ENCODE peak calls at places on chromosomes 1 and 21, in six cellular contexts. E is HepG2, O is K562, Q is GM12878, C is A549, L is NB4. F is an unnamed sample.

GRCh38 chr1:73556270-73556669 is 641.7 kb downstream of the LRRIQ3 start:
- DNase-seq in C (no peak), O (no peak), Q (no peak), E (no peak), L (no peak), F (no peak)

GRCh38 chr1:204574856-204575145 is 58.6 kb downstream of the MDM4 start:
- DNase-seq in L (no peak), O (no peak), E (no peak), Q (no peak), C (no peak), F (no peak)

GRCh38 chr1:67439277-67440029 is 9.3 kb upstream of the SERBP1 start:
- DNase-seq in E (peak; percentile 52), C (no peak), Q (no peak), O (no peak), L (no peak), F (no peak)

GRCh38 chr1:82317671-82318070 is 516.9 kb downstream of the ADGRL2 start:
- DNase-seq in O (no peak), Q (no peak), E (no peak), C (no peak), L (no peak), F (peak; percentile 38)

GRCh38 chr21:35198004-35198403 is 148.9 kb upstream of the RUNX1 start:
- DNase-seq in L (no peak), C (peak; percentile 63), O (no peak), Q (no peak), E (no peak), F (peak; percentile 69)

GRCh38 chr1:36996106-36996505 is 38.2 kb downstream of the GRIK3 start:
- DNase-seq in Q (no peak), C (no peak), L (no peak), E (no peak), O (no peak), F (no peak)

GRCh38 chr1:168664069-168664834 is 64.8 kb downstream of the DPT start:
- DNase-seq in C (no peak), L (no peak), E (peak; percentile 56), O (no peak), Q (no peak), F (no peak)

GRCh38 chr1:168112673-168113305 is 23.9 kb downstream of the GPR161 start:
- DNase-seq in O (no peak), C (peak; percentile 39), E (no peak), L (peak; percentile 29), Q (peak; percentile 27), F (peak; percentile 73)

GRCh38 chr1:182658055-182658454 is 26.3 kb downstream of the RGS8 start:
- DNase-seq in Q (no peak), E (no peak), L (no peak), C (no peak), O (no peak), F (no peak)

GRCh38 chr1:231691618-231692259 is 65.1 kb downstream of the DISC1 start:
- DNase-seq in L (no peak), E (peak; percentile 31), C (peak; percentile 34), O (peak; percentile 80), Q (no peak), F (no peak)

GRCh38 chr1:53327183-53327941 is 508 bp downstream of the LRP8 start:
- DNase-seq in E (peak; percentile 15), O (peak; percentile 60), C (peak; percentile 45), L (peak; percentile 70), Q (no peak), F (peak; percentile 40)

GRCh38 chr1:159828916-159829634 is 2.4 kb downstream of the SLAMF8 start:
- DNase-seq in O (peak; percentile 46), E (peak; percentile 5), Q (peak; percentile 40), C (peak; percentile 22), L (peak; percentile 77), F (peak; percentile 20)

GRCh38 chr1:171251042-171251740 is 2.9 kb downstream of the FMO1 start:
- DNase-seq in E (no peak), Q (no peak), O (no peak), L (peak; percentile 23), C (no peak), F (peak; percentile 16)

DNA sequence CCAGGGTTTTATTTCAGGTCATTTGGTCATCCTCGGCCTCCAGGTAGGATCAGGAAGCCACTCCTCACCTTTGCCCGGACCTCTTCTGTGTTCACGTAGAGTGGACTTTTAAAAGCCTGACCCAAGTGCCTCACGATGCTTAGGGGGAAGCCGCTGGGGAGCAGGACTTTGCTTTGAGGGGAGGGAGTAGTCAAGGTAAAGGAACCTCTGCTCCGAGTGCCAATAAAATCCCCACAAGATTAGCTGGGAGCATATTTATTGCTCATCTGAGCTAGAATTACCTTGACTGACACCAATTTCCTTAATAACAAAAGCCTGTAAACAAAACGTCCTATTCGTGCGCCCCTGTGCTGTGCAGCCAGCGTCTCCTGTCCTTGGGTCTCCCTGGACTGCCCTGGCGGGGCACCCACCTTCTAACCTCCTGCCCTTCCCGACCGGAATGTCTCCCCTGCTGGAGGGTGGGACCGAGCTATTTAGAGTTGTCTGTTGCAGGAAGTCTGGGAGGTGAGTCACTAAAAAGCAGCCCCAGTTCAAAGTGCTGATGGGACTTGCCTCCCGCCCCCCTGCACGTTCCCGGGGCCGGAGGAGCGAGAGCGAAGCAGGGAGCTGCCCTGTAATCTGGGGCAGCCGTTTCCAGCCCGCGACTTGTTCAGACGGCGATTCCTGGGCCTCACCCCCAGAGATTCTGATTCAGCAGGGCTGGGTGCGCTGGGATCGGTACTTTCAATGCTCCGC is 818 bp upstream of the DHRS3 start:
- DNase-seq in E (peak; percentile 97), Q (no peak), C (peak; percentile 92), L (peak; percentile 84), O (peak; percentile 78), F (peak; percentile 83)
- TF ChIP-seq POLR2A in E (peak; percentile 92), Q (no peak), C (peak; percentile 70), L (no peak), O (no peak), F (no peak)

GRCh38 chr1:164902491-164902890 is 343.5 kb downstream of the PBX1 start:
- DNase-seq in L (no peak), O (no peak), Q (no peak), C (no peak), E (no peak), F (no peak)
- TF ChIP-seq MYC in L (no peak), O (no peak), Q (no peak), C (no peak), E (no peak), F (no peak)

GRCh38 chr1:23444104-23444533 is 19.6 kb upstream of the TCEA3 start:
- DNase-seq in E (no peak), O (no peak), C (no peak), Q (no peak), L (no peak), F (no peak)
- TF ChIP-seq POLR2A in E (no peak), O (no peak), C (no peak), Q (no peak), L (no peak), F (no peak)

GRCh38 chr21:43006874-43007208 is 32.5 kb downstream of the PKNOX1 start:
- DNase-seq in O (no peak), Q (no peak), C (no peak), L (no peak), E (no peak), F (no peak)
- TF ChIP-seq MYC in O (no peak), Q (no peak), C (no peak), L (no peak), E (no peak), F (no peak)

F was measured in endothelial cell of umbilical vein.